ENCODE peak calls at places on chromosome X, in nine cellular contexts. L is activated CD4-positive, alpha-beta T cell treated with anti-CD3 and anti-CD28 coated beads, Interleukin-2, amount 50 U/mL, for 1 hour; X is NCI-H2171 treated with DMSO at 0.1 percent for 48 hours; M is B cell; C is A172; G is memory B cell; J is ELR; U is M059J; O is T-cell. Y is an unnamed sample.

GRCh38 chrX:68511255-68511654 is 12.4 kb downstream of the YIPF6 start:
- DNase-seq in L (no peak), X (peak; percentile 4), M (peak; percentile 29), C (peak; percentile 27), G (peak; percentile 28), J (peak; percentile 63), U (peak; percentile 56), O (no peak), Y (no peak)

GRCh38 chrX:40449396-40449795 is 131.4 kb upstream of the ATP6AP2 start:
- DNase-seq in L (no peak), X (peak; percentile 35), M (no peak), C (no peak), G (no peak), J (no peak), U (no peak), O (no peak), Y (no peak)

GRCh38 chrX:137545711-137546651 is 19.9 kb upstream of the ZIC3 start:
- DNase-seq in L (no peak), X (no peak), M (no peak), C (no peak), G (no peak), J (no peak), U (no peak), O (no peak), Y (no peak)

GRCh38 chrX:53422915-53423268 is 219 bp downstream of the RIBC1 start:
- DNase-seq in L (no peak), X (no peak), M (no peak), C (no peak), G (no peak), J (no peak), U (no peak), O (no peak), Y (no peak)

GRCh38 chrX:50579955-50580354 is 109.3 kb upstream of the DGKK start:
- DNase-seq in L (peak; percentile 7), X (peak; percentile 1), M (peak; percentile 39), C (peak; percentile 24), G (peak; percentile 11), J (peak; percentile 43), U (peak; percentile 64), O (no peak), Y (peak; percentile 14)

GRCh38 chrX:47390676-47391234 is 20.4 kb downstream of the ZNF157 start:
- DNase-seq in L (no peak), X (no peak), M (no peak), C (no peak), G (no peak), J (no peak), U (no peak), O (no peak), Y (no peak)

GRCh38 chrX:13938766-13939530 is 90.7 kb downstream of the GEMIN8 start:
- DNase-seq in L (no peak), X (no peak), M (peak; percentile 27), C (no peak), G (no peak), J (no peak), U (no peak), O (no peak), Y (no peak)

GRCh38 chrX:63920875-63921274 is 135.9 kb upstream of the ARHGEF9 start:
- DNase-seq in L (no peak), X (no peak), M (no peak), C (no peak), G (no peak), J (no peak), U (peak; percentile 7), O (no peak), Y (no peak)

GRCh38 chrX:155841232-155841631 is 39.9 kb upstream of the VAMP7 start:
- DNase-seq in L (no peak), X (no peak), M (no peak), C (no peak), G (no peak), J (no peak), U (no peak), O (no peak), Y (no peak)

GRCh38 chrX:6095469-6095868 is 133.2 kb downstream of the NLGN4X start:
- DNase-seq in L (no peak), X (no peak), M (no peak), C (no peak), G (no peak), J (no peak), U (no peak), O (no peak), Y (no peak)

GRCh38 chrX:54180403-54180802 is 2.7 kb downstream of the FAM120C start:
- DNase-seq in L (no peak), X (no peak), M (no peak), C (peak; percentile 8), G (no peak), J (peak; percentile 62), U (peak; percentile 65), O (no peak), Y (no peak)

GRCh38 chrX:56382278-56382677 is 150.1 kb downstream of the KLF8 start:
- DNase-seq in L (no peak), X (no peak), M (no peak), C (no peak), G (no peak), J (no peak), U (no peak), O (no peak), Y (no peak)

Y was measured in GM06990.